ENCODE peak calls at places on chromosomes 13 and 19, in eight cellular contexts. Z is GM23248, L is astrocyte, N is cardiac muscle cell, R is fibroblast of lung, O is OCI-LY7, X is ascending aorta, D is adrenal gland. B is an unnamed sample.
A peak's percentile ranks its signal among the peaks of the same experiment; 100 is the strongest.

GRCh38 chr13:26585136-26585535 is 27.7 kb downstream of the WASF3 start:
- DNase-seq in Z (peak; percentile 52), L (no peak), N (no peak), R (peak; percentile 37), O (no peak), X (no peak), D (no peak), B (no peak)

GRCh38 chr19:14369399-14370168 is 11.7 kb upstream of the ADGRE5 start:
- DNase-seq in Z (peak; percentile 82), L (peak; percentile 70), N (peak; percentile 17), R (peak; percentile 76), O (no peak), X (peak; percentile 62), D (no peak), B (no peak)

GRCh38 chr19:31085125-31085524 is 264.1 kb downstream of the TSHZ3 start:
- DNase-seq in Z (no peak), L (no peak), N (no peak), R (no peak), O (no peak), X (no peak), D (no peak), B (no peak)

GRCh38 chr19:2352121-2352520 is 7.9 kb upstream of the TMPRSS9 start:
- DNase-seq in Z (no peak), L (no peak), N (no peak), R (no peak), O (no peak), X (no peak), D (no peak), B (no peak)

GRCh38 chr13:41216160-41216559 is 21.8 kb upstream of the KBTBD7 start:
- DNase-seq in Z (peak; percentile 40), L (peak; percentile 59), N (no peak), R (peak; percentile 68), O (no peak), X (no peak), D (no peak), B (peak; percentile 33)

GRCh38 chr19:5926641-5927438 is 12.8 kb downstream of the CAPS start:
- DNase-seq in Z (peak; percentile 94), L (no peak), N (no peak), R (no peak), O (no peak), X (no peak), D (no peak), B (no peak)

GRCh38 chr19:47376589-47377144 is 27.6 kb downstream of the DHX34 start:
- DNase-seq in Z (no peak), L (no peak), N (no peak), R (no peak), O (no peak), X (no peak), D (peak; percentile 70), B (no peak)

GRCh38 chr13:102235689-102236088 is 166.2 kb downstream of the FGF14 start:
- DNase-seq in Z (no peak), L (no peak), N (no peak), R (no peak), O (no peak), X (no peak), D (no peak), B (no peak)

GRCh38 chr13:66992183-66992582 is 238.0 kb downstream of the PCDH9 start:
- DNase-seq in Z (no peak), L (peak; percentile 66), N (peak; percentile 2), R (peak; percentile 77), O (peak; percentile 22), X (no peak), D (no peak), B (no peak)

GRCh38 chr19:13633109-13633508 is 126.8 kb upstream of the CACNA1A start:
- DNase-seq in Z (peak; percentile 14), L (peak; percentile 34), N (peak; percentile 31), R (peak; percentile 48), O (no peak), X (no peak), D (no peak), B (no peak)

GRCh38 chr19:6743714-6744380 is 4.4 kb downstream of the TRIP10 start:
- DNase-seq in Z (no peak), L (peak; percentile 31), N (no peak), R (no peak), O (no peak), X (no peak), D (no peak), B (no peak)

GRCh38 chr13:98451676-98452105 is 125.2 kb downstream of the STK24 start:
- DNase-seq in Z (peak; percentile 86), L (peak; percentile 76), N (no peak), R (peak; percentile 81), O (no peak), X (no peak), D (peak; percentile 30), B (no peak)

GRCh38 chr13:20796791-20797513 is 23.2 kb upstream of the EEF1AKMT1 start:
- DNase-seq in Z (peak; percentile 59), L (peak; percentile 22), N (no peak), R (peak; percentile 37), O (no peak), X (no peak), D (no peak), B (no peak)

GRCh38 chr19:29499261-29499920 is 26.4 kb upstream of the VSTM2B start:
- DNase-seq in Z (no peak), L (no peak), N (no peak), R (no peak), O (no peak), X (no peak), D (no peak), B (no peak)

GRCh38 chr19:38263696-38264485 is 482 bp upstream of the SPINT2 start:
- DNase-seq in Z (peak; percentile 64), L (peak; percentile 54), N (no peak), R (peak; percentile 69), O (peak; percentile 73), X (peak; percentile 42), D (peak; percentile 78), B (no peak)

GRCh38 chr19:30174791-30175190 is 197.4 kb upstream of the ZNF536 start:
- DNase-seq in Z (no peak), L (no peak), N (no peak), R (no peak), O (no peak), X (no peak), D (no peak), B (no peak)

GRCh38 chr13:43171489-43171888 is 148.1 kb downstream of the DNAJC15 start:
- DNase-seq in Z (no peak), L (no peak), N (no peak), R (no peak), O (no peak), X (no peak), D (no peak), B (no peak)
- H3K27ac ChIP-seq in Z (no peak overlapping the region), L (no peak overlapping the region), N (no peak overlapping the region), R (no peak overlapping the region), O (no peak overlapping the region), X (no peak overlapping the region), D (no peak overlapping the region), B (no peak overlapping the region)

DNA sequence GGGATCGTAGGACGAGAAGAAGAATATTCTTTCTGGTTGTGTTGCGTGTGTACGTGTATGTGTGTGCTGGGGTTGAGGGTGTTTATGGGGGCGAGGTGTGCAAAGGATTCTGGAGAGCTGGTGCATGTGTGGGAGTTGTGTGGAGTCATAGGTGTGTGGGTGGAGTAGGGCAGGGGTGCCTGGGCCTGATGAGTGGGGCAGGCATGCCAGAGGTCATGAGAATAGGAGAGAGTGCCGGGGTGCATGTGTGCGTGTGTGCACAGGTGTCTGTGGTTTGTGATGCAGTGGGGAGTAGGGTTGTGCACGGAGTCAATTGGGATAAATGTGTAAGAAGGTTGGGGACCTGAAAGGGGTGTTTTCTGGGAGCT is 649 bp downstream of the TMEM91 start:
- DNase-seq in Z (peak; percentile 29), L (no peak), N (no peak), R (no peak), O (no peak), X (no peak), D (no peak), B (no peak)
- H3K4me1 ChIP-seq in Z (peaks cover 16% of the 10 kb centered on the region), L (peaks cover 20% of the 10 kb centered on the region), N (no peaks in the 10 kb centered on the region), R (peaks cover 13% of the 10 kb centered on the region), O (peaks cover 13% of the 10 kb centered on the region), X (no peaks in the 10 kb centered on the region), D (peaks cover 23% of the 10 kb centered on the region), B (peaks cover 15% of the 10 kb centered on the region)

DNA sequence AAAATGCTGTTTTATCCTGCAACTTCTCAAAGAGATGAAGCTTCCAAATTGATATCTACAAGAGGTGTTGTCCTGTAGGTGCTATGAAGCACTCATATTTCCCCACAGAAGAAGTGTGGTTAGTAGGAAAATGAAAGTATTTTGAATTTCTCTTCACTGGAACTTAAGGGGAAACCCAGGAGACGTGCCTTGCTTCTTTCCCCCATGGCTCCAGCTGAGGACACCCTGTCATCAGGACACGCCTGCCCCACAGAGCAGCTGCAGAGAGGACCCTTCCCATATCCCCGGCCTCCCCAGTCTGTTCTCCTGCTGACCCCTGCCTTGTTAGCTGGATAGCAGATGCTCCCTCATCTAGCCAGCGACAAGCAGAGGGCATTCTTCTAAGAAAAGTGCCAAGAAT is 371.3 kb downstream of the COG6 start:
- DNase-seq in Z (no peak), L (no peak), N (no peak), R (no peak), O (no peak), X (no peak), D (no peak), B (no peak)
- H3K27ac ChIP-seq in Z (no peak overlapping the region), L (no peak overlapping the region), N (no peak overlapping the region), R (no peak overlapping the region), O (no peak overlapping the region), X (no peak overlapping the region), D (no peak overlapping the region), B (no peak overlapping the region)

GRCh38 chr19:19417618-19418270 is 12.3 kb downstream of the GATAD2A start:
- DNase-seq in Z (no peak), L (no peak), N (no peak), R (no peak), O (no peak), X (no peak), D (peak; percentile 71), B (no peak)

GRCh38 chr19:19421326-19421725 is 15.9 kb downstream of the GATAD2A start:
- DNase-seq in Z (no peak), L (no peak), N (no peak), R (no peak), O (no peak), X (no peak), D (no peak), B (no peak)

GRCh38 chr19:19420570-19421301 is 15.3 kb downstream of the GATAD2A start:
- DNase-seq in Z (no peak), L (peak; percentile 29), N (no peak), R (peak; percentile 38), O (no peak), X (no peak), D (no peak), B (no peak)

GRCh38 chr19:19416280-19416679 is 10.8 kb downstream of the GATAD2A start:
- DNase-seq in Z (peak; percentile 26), L (no peak), N (no peak), R (no peak), O (no peak), X (no peak), D (peak; percentile 30), B (no peak)

DNA sequence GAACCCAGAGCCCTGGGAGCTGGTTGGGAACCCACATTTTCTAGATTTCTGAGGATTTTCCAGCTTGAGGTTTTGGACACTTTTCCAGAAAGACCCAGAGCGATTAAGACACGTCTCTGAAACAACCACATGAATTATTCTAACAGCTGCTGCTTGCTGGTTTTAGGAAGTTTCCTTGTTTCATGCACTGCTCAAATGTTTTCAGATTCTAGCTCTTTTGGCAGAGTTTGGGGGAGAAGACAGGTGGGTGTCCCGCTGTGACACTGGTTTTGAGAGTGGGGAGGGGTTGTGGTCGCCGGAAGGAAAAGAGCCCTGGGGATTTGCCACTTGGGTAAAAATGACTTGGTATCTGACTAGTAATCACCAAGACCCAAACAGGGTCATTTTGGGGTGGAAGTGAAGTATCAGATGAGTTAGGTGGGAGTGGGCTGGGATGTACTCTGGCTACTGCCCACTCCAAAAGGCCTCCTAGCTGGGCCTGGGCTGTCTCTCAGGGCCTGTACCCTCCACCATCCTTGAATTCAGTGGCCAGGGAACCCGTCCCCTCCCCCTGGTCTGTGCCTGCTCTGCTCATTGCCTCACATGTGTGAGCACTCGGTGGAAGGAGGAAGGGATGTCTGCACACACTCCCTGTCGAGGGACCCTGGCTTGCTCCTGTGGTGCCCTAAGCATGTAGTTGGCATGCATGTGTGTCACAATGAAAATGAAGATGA is 13.2 kb downstream of the GATAD2A start:
- DNase-seq in Z (no peak), L (peak; percentile 33), N (no peak), R (peak; percentile 44), O (no peak), X (no peak), D (no peak), B (no peak)
- H3K4me1 ChIP-seq in Z (no peaks in the 10 kb centered on the region), L (peaks cover 14% of the 10 kb centered on the region), N (peaks cover 13% of the 10 kb centered on the region), R (no peaks in the 10 kb centered on the region), O (peaks cover 12% of the 10 kb centered on the region), X (peaks cover 3% of the 10 kb centered on the region), D (peaks cover 36% of the 10 kb centered on the region), B (no peaks in the 10 kb centered on the region)

B was measured in SJSA1.